ENCODE peak calls at places on chromosomes 11 and 22, in eight cellular contexts. W is fibroblast of the aortic adventitia, R is GOT3, S is psoas muscle, D is H7, V is SK-MEL-5, O is EH, M is skeletal muscle cell. C is an unnamed sample.

GRCh38 chr11:94968334-94968958 is 4.9 kb downstream of the CWC15 start:
- DNase-seq in M (no peak), D (peak), W (peak), V (peak), S (no peak), R (no peak), O (peak), C (peak)

GRCh38 chr22:25942989-25943411 is 201.0 kb downstream of the MYO18B start:
- DNase-seq in O (no peak), S (peak), W (no peak), R (peak), D (peak), V (no peak), M (peak), C (no peak)

GRCh38 chr11:44566952-44567875 is 1.8 kb downstream of the CD82 start:
- DNase-seq in V (no peak), R (no peak), W (no peak), M (no peak), S (no peak), D (peak), O (no peak), C (no peak)

GRCh38 chr11:36622431-36623136 is 24.5 kb upstream of the RAG2 start:
- DNase-seq in D (no peak), R (no peak), W (peak), V (peak), M (no peak), O (peak), S (no peak), C (peak)

GRCh38 chr22:31178859-31179258 is 18.9 kb downstream of the RNF185 start:
- DNase-seq in S (no peak), W (no peak), M (no peak), R (no peak), O (no peak), V (no peak), D (no peak), C (no peak)

GRCh38 chr22:43467571-43467970 is 55.8 kb downstream of the MPPED1 start:
- DNase-seq in M (no peak), V (no peak), S (no peak), W (no peak), O (no peak), D (peak), R (no peak), C (no peak)

GRCh38 chr11:112364962-112365481 is 104.4 kb upstream of the PLET1 start:
- DNase-seq in O (peak), V (no peak), M (peak), S (no peak), R (no peak), D (no peak), W (peak), C (peak)

GRCh38 chr11:9025101-9025850 is 21.5 kb upstream of the NRIP3 start:
- DNase-seq in R (no peak), D (no peak), V (no peak), W (no peak), S (no peak), M (no peak), O (no peak), C (no peak)

GRCh38 chr11:17477361-17477760 is 716 bp upstream of the ABCC8 start:
- DNase-seq in M (no peak), S (no peak), W (no peak), D (no peak), R (no peak), V (no peak), O (no peak), C (no peak)

GRCh38 chr22:34579519-34579918 is 486.4 kb upstream of the ISX start:
- DNase-seq in O (no peak), V (no peak), R (no peak), S (no peak), D (no peak), M (no peak), W (no peak), C (no peak)

GRCh38 chr11:17746096-17746495 is 11.5 kb downstream of the KCNC1 start:
- DNase-seq in W (no peak), D (no peak), S (no peak), M (no peak), V (no peak), O (no peak), R (no peak), C (no peak)

GRCh38 chr11:77082838-77083552 is 16.2 kb downstream of the CAPN5 start:
- DNase-seq in M (no peak), W (peak), O (peak), V (no peak), D (peak), R (no peak), S (peak), C (peak)

GRCh38 chr22:20927940-20928572 is 10.8 kb downstream of the CRKL start:
- DNase-seq in S (no peak), D (no peak), O (no peak), W (no peak), R (no peak), V (no peak), M (no peak), C (no peak)

GRCh38 chr11:4393209-4394196 is at the start of gene TRIM21:
- DNase-seq in O (peak), W (peak), R (no peak), S (peak), V (peak), M (peak), D (peak), C (peak)

GRCh38 chr22:46070215-46070721 is 80.1 kb upstream of the PPARA start:
- DNase-seq in W (peak), O (no peak), S (peak), D (peak), R (no peak), M (no peak), V (no peak), C (peak)

GRCh38 chr11:128707671-128708070 is 13.8 kb downstream of the FLI1 start:
- DNase-seq in O (peak), R (no peak), S (no peak), D (no peak), V (no peak), M (no peak), W (peak), C (peak)